ENCODE peak calls at places on chromosome 10, in six cellular contexts. One of them, this sample, is unnamed.
A peak's percentile ranks its signal among the peaks of the same experiment; 100 is the strongest.

GRCh38 chr10:37975407-37975991 is 948 bp downstream of the ZNF25 start:
- DNase-seq in ovary: no peak
- DNase-seq in sigmoid colon: no peak
- DNase-seq in tibial nerve: no peak
- DNase-seq in H1: no peak
- DNase-seq in transverse colon: no peak
- DNase-seq in this sample: peak; percentile 10

GRCh38 chr10:1601371-1601906 is 135.9 kb downstream of the ADARB2 start:
- DNase-seq in ovary: no peak
- DNase-seq in sigmoid colon: no peak
- DNase-seq in tibial nerve: no peak
- DNase-seq in H1: no peak
- DNase-seq in transverse colon: no peak
- DNase-seq in this sample: no peak

GRCh38 chr10:3045471-3046209 is 21.7 kb upstream of the PFKP start:
- DNase-seq in ovary: peak; percentile 82
- DNase-seq in sigmoid colon: peak; percentile 76
- DNase-seq in tibial nerve: no peak
- DNase-seq in H1: peak; percentile 63
- DNase-seq in transverse colon: peak; percentile 37
- DNase-seq in this sample: peak; percentile 70

GRCh38 chr10:37856881-37857286 is 526 bp downstream of the ZNF248 start:
- DNase-seq in ovary: peak; percentile 52
- DNase-seq in sigmoid colon: peak; percentile 71
- DNase-seq in tibial nerve: no peak
- DNase-seq in H1: no peak
- DNase-seq in transverse colon: peak; percentile 31
- DNase-seq in this sample: peak; percentile 13

GRCh38 chr10:7853226-7853891 is 35.1 kb downstream of the TAF3 start:
- DNase-seq in ovary: no peak
- DNase-seq in sigmoid colon: no peak
- DNase-seq in tibial nerve: no peak
- DNase-seq in H1: no peak
- DNase-seq in transverse colon: no peak
- DNase-seq in this sample: no peak

GRCh38 chr10:4181075-4181474 is 396.1 kb upstream of the KLF6 start:
- DNase-seq in ovary: no peak
- DNase-seq in sigmoid colon: no peak
- DNase-seq in tibial nerve: no peak
- DNase-seq in H1: no peak
- DNase-seq in transverse colon: no peak
- DNase-seq in this sample: no peak

GRCh38 chr10:80266513-80266863 is 23.0 kb downstream of the MAT1A start:
- DNase-seq in ovary: no peak
- DNase-seq in sigmoid colon: no peak
- DNase-seq in tibial nerve: no peak
- DNase-seq in H1: no peak
- DNase-seq in transverse colon: no peak
- DNase-seq in this sample: no peak

GRCh38 chr10:97627731-97628130 is 5.6 kb downstream of the MORN4 start:
- DNase-seq in ovary: no peak
- DNase-seq in sigmoid colon: no peak
- DNase-seq in tibial nerve: no peak
- DNase-seq in H1: no peak
- DNase-seq in transverse colon: no peak
- DNase-seq in this sample: no peak

GRCh38 chr10:85614566-85614965 is 752.0 kb downstream of the GRID1 start:
- DNase-seq in ovary: no peak
- DNase-seq in sigmoid colon: no peak
- DNase-seq in tibial nerve: no peak
- DNase-seq in H1: no peak
- DNase-seq in transverse colon: no peak
- DNase-seq in this sample: no peak

GRCh38 chr10:113020838-113021237 is 70.8 kb downstream of the TCF7L2 start:
- DNase-seq in ovary: no peak
- DNase-seq in sigmoid colon: peak; percentile 70
- DNase-seq in tibial nerve: no peak
- DNase-seq in H1: no peak
- DNase-seq in transverse colon: no peak
- DNase-seq in this sample: no peak

GRCh38 chr10:123301077-123301875 is 147.1 kb downstream of the BUB3 start:
- DNase-seq in ovary: no peak
- DNase-seq in sigmoid colon: no peak
- DNase-seq in tibial nerve: no peak
- DNase-seq in H1: no peak
- DNase-seq in transverse colon: peak; percentile 11
- DNase-seq in this sample: no peak

GRCh38 chr10:107409517-107409916 is 245.0 kb upstream of the SORCS1 start:
- DNase-seq in ovary: no peak
- DNase-seq in sigmoid colon: no peak
- DNase-seq in tibial nerve: no peak
- DNase-seq in H1: no peak
- DNase-seq in transverse colon: peak; percentile 34
- DNase-seq in this sample: no peak

GRCh38 chr10:7471720-7472367 is 61.0 kb upstream of the SFMBT2 start:
- DNase-seq in ovary: no peak
- DNase-seq in sigmoid colon: no peak
- DNase-seq in tibial nerve: no peak
- DNase-seq in H1: no peak
- DNase-seq in transverse colon: peak; percentile 67
- DNase-seq in this sample: no peak

GRCh38 chr10:74862625-74863024 is 36.2 kb downstream of the KAT6B start:
- DNase-seq in ovary: no peak
- DNase-seq in sigmoid colon: no peak
- DNase-seq in tibial nerve: no peak
- DNase-seq in H1: no peak
- DNase-seq in transverse colon: no peak
- DNase-seq in this sample: no peak

GRCh38 chr10:99854860-99855259 is 72.4 kb downstream of the ABCC2 start:
- DNase-seq in ovary: peak; percentile 48
- DNase-seq in sigmoid colon: peak; percentile 75
- DNase-seq in tibial nerve: no peak
- DNase-seq in H1: no peak
- DNase-seq in transverse colon: no peak
- DNase-seq in this sample: peak; percentile 81

GRCh38 chr10:71548494-71548846 is 151.8 kb downstream of the CDH23 start:
- DNase-seq in ovary: no peak
- DNase-seq in sigmoid colon: no peak
- DNase-seq in tibial nerve: no peak
- DNase-seq in H1: peak; percentile 75
- DNase-seq in transverse colon: no peak
- DNase-seq in this sample: peak; percentile 39

GRCh38 chr10:113565364-113565763 is 12.5 kb downstream of the HABP2 start:
- DNase-seq in ovary: no peak
- DNase-seq in sigmoid colon: no peak
- DNase-seq in tibial nerve: no peak
- DNase-seq in H1: no peak
- DNase-seq in transverse colon: no peak
- DNase-seq in this sample: no peak

GRCh38 chr10:22253578-22253882 is 35.7 kb upstream of the EBLN1 start:
- DNase-seq in ovary: peak; percentile 70
- DNase-seq in sigmoid colon: no peak
- DNase-seq in tibial nerve: peak; percentile 35
- DNase-seq in H1: no peak
- DNase-seq in transverse colon: peak; percentile 35
- DNase-seq in this sample: no peak

GRCh38 chr10:24249829-24250415 is 41.0 kb downstream of the KIAA1217 start:
- DNase-seq in ovary: no peak
- DNase-seq in sigmoid colon: no peak
- DNase-seq in tibial nerve: no peak
- DNase-seq in H1: no peak
- DNase-seq in transverse colon: no peak
- DNase-seq in this sample: no peak

GRCh38 chr10:130221456-130222375 is 85.5 kb downstream of the GLRX3 start:
- DNase-seq in ovary: no peak
- DNase-seq in sigmoid colon: peak; percentile 33
- DNase-seq in tibial nerve: no peak
- DNase-seq in H1: no peak
- DNase-seq in transverse colon: no peak
- DNase-seq in this sample: no peak

GRCh38 chr10:61752111-61753011 is 89.6 kb downstream of the CABCOCO1 start:
- DNase-seq in ovary: no peak
- DNase-seq in sigmoid colon: no peak
- DNase-seq in tibial nerve: no peak
- DNase-seq in H1: no peak
- DNase-seq in transverse colon: no peak
- DNase-seq in this sample: no peak

GRCh38 chr10:118754132-118754555 is 626 bp downstream of the CACUL1 start:
- DNase-seq in ovary: no peak
- DNase-seq in sigmoid colon: peak; percentile 73
- DNase-seq in tibial nerve: no peak
- DNase-seq in H1: peak; percentile 69
- DNase-seq in transverse colon: peak; percentile 34
- DNase-seq in this sample: peak; percentile 35

GRCh38 chr10:378930-379704 is 243.9 kb downstream of the ZMYND11 start:
- DNase-seq in ovary: no peak
- DNase-seq in sigmoid colon: no peak
- DNase-seq in tibial nerve: no peak
- DNase-seq in H1: no peak
- DNase-seq in transverse colon: no peak
- DNase-seq in this sample: no peak

GRCh38 chr10:72267819-72268404 is 5.8 kb upstream of the DDIT4 start:
- DNase-seq in ovary: no peak
- DNase-seq in sigmoid colon: no peak
- DNase-seq in tibial nerve: no peak
- DNase-seq in H1: no peak
- DNase-seq in transverse colon: no peak
- DNase-seq in this sample: no peak

GRCh38 chr10:51832652-51833383 is 133.4 kb upstream of the CSTF2T start:
- DNase-seq in ovary: no peak
- DNase-seq in sigmoid colon: no peak
- DNase-seq in tibial nerve: no peak
- DNase-seq in H1: no peak
- DNase-seq in transverse colon: no peak
- DNase-seq in this sample: no peak

GRCh38 chr10:25023278-25023677 is 6.9 kb downstream of the THNSL1 start:
- DNase-seq in ovary: no peak
- DNase-seq in sigmoid colon: no peak
- DNase-seq in tibial nerve: no peak
- DNase-seq in H1: no peak
- DNase-seq in transverse colon: no peak
- DNase-seq in this sample: no peak

GRCh38 chr10:14099885-14100284 is 230.8 kb downstream of the FRMD4A start:
- DNase-seq in ovary: no peak
- DNase-seq in sigmoid colon: no peak
- DNase-seq in tibial nerve: no peak
- DNase-seq in H1: no peak
- DNase-seq in transverse colon: no peak
- DNase-seq in this sample: no peak

GRCh38 chr10:12807096-12807755 is 194.3 kb downstream of the CCDC3 start:
- DNase-seq in ovary: no peak
- DNase-seq in sigmoid colon: no peak
- DNase-seq in tibial nerve: no peak
- DNase-seq in H1: no peak
- DNase-seq in transverse colon: no peak
- DNase-seq in this sample: no peak

GRCh38 chr10:23693398-23693797 is 254.5 kb downstream of the OTUD1 start:
- DNase-seq in ovary: no peak
- DNase-seq in sigmoid colon: no peak
- DNase-seq in tibial nerve: no peak
- DNase-seq in H1: peak; percentile 75
- DNase-seq in transverse colon: no peak
- DNase-seq in this sample: peak; percentile 29

GRCh38 chr10:22294694-22295093 is 21.5 kb upstream of the COMMD3 start:
- DNase-seq in ovary: no peak
- DNase-seq in sigmoid colon: no peak
- DNase-seq in tibial nerve: no peak
- DNase-seq in H1: no peak
- DNase-seq in transverse colon: no peak
- DNase-seq in this sample: no peak

GRCh38 chr10:124683816-124684215 is 60.4 kb downstream of the FAM53B start:
- DNase-seq in ovary: no peak
- DNase-seq in sigmoid colon: no peak
- DNase-seq in tibial nerve: no peak
- DNase-seq in H1: no peak
- DNase-seq in transverse colon: peak; percentile 32
- DNase-seq in this sample: no peak
- H3K4me1 ChIP-seq in ovary: peaks cover 22% of the 10 kb centered on the region
- H3K4me1 ChIP-seq in sigmoid colon: peaks cover 47% of the 10 kb centered on the region
- H3K4me1 ChIP-seq in tibial nerve: peaks cover 78% of the 10 kb centered on the region
- H3K4me1 ChIP-seq in H1: no peaks in the 10 kb centered on the region
- H3K4me1 ChIP-seq in transverse colon: peaks cover 18% of the 10 kb centered on the region
- H3K4me1 ChIP-seq in this sample: no peaks in the 10 kb centered on the region

GRCh38 chr10:132916421-132916841 is 25.9 kb downstream of the CFAP46 start:
- DNase-seq in ovary: peak; percentile 22
- DNase-seq in sigmoid colon: peak; percentile 60
- DNase-seq in tibial nerve: no peak
- DNase-seq in H1: no peak
- DNase-seq in transverse colon: no peak
- DNase-seq in this sample: no peak
- TF ChIP-seq EP300 in ovary: no peak
- TF ChIP-seq EP300 in sigmoid colon: no peak
- TF ChIP-seq EP300 in tibial nerve: no peak
- TF ChIP-seq EP300 in H1: no peak
- TF ChIP-seq EP300 in transverse colon: no peak
- TF ChIP-seq EP300 in this sample: no peak

GRCh38 chr10:120511165-120511564 is 54.1 kb downstream of the PLPP4 start:
- DNase-seq in ovary: no peak
- DNase-seq in sigmoid colon: no peak
- DNase-seq in tibial nerve: no peak
- DNase-seq in H1: no peak
- DNase-seq in transverse colon: no peak
- DNase-seq in this sample: no peak
- H3K4me3 ChIP-seq in ovary: no peak overlapping the region
- H3K4me3 ChIP-seq in sigmoid colon: no peak overlapping the region
- H3K4me3 ChIP-seq in tibial nerve: no peak overlapping the region
- H3K4me3 ChIP-seq in H1: no peak overlapping the region
- H3K4me3 ChIP-seq in transverse colon: no peak overlapping the region
- H3K4me3 ChIP-seq in this sample: no peak overlapping the region

DNA sequence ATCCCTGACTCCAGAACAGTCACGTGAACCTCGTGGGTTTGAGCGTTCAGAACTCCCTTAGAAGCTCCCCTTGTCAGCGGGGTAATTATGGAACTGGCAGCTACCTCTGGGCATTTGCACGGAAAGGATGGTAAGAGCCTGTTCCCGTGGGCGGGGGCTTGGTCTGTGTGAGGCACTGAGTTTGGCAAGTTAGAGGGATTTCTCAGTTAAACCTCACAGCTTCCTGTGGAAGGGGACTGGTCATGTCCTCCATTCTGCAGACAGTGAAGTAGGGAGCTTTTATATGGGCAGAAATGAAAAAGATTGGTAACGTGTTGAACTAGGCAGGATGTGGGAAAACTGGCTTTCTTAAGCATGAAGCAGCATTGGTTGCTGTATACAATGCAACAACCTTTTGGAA is 16.0 kb downstream of the PALD1 start:
- DNase-seq in ovary: no peak
- DNase-seq in sigmoid colon: no peak
- DNase-seq in tibial nerve: no peak
- DNase-seq in H1: no peak
- DNase-seq in transverse colon: no peak
- DNase-seq in this sample: no peak
- H3K4me1 ChIP-seq in ovary: peaks cover 10% of the 10 kb centered on the region
- H3K4me1 ChIP-seq in sigmoid colon: peaks cover 43% of the 10 kb centered on the region
- H3K4me1 ChIP-seq in tibial nerve: peaks cover 18% of the 10 kb centered on the region
- H3K4me1 ChIP-seq in H1: peaks cover 14% of the 10 kb centered on the region
- H3K4me1 ChIP-seq in transverse colon: no peaks in the 10 kb centered on the region
- H3K4me1 ChIP-seq in this sample: no peaks in the 10 kb centered on the region